ENCODE peak calls at places on chromosomes 5 and 9, in seven cellular contexts. M is SK-N-SH, J is HepG2, Q is fibroblast of lung, U is cardiac muscle cell, R is hepatocyte, G is ovary. I is an unnamed sample.
A peak's percentile ranks its signal among the peaks of the same experiment; 100 is the strongest.

GRCh38 chr9:92655896-92656536 is 13.9 kb downstream of the IPPK start:
- DNase-seq in M (no peak), R (no peak), U (no peak), Q (no peak), J (no peak), G (peak; percentile 7), I (no peak)

GRCh38 chr9:136901516-136902258 is 15.4 kb downstream of the TRAF2 start:
- DNase-seq in M (no peak), R (peak; percentile 52), G (no peak), J (peak; percentile 88), U (no peak), Q (peak; percentile 64), I (no peak)

GRCh38 chr9:131179561-131180219 is 54.3 kb downstream of the NUP214 start:
- DNase-seq in G (no peak), Q (peak; percentile 96), J (no peak), U (no peak), R (no peak), M (no peak), I (no peak)

GRCh38 chr5:164518049-164518740 is 1012.8 kb downstream of the MAT2B start:
- DNase-seq in M (peak; percentile 23), U (no peak), R (no peak), Q (no peak), J (no peak), G (no peak), I (no peak)

GRCh38 chr9:133238272-133238850 is 29.3 kb upstream of the OBP2B start:
- DNase-seq in J (peak; percentile 72), U (peak; percentile 94), R (peak; percentile 86), Q (peak; percentile 6), M (peak; percentile 40), G (peak; percentile 99), I (no peak)

GRCh38 chr9:116101516-116101915 is 52.1 kb upstream of the PAPPA start:
- DNase-seq in Q (peak; percentile 78), R (no peak), G (no peak), U (no peak), J (no peak), M (no peak), I (no peak)

GRCh38 chr9:117555964-117556629 is 141.2 kb upstream of the ASTN2 start:
- DNase-seq in G (no peak), R (peak; percentile 79), Q (peak; percentile 0), U (peak; percentile 7), J (peak; percentile 60), M (peak; percentile 44), I (peak; percentile 81)

GRCh38 chr5:32018476-32019436 is 155.4 kb downstream of the GOLPH3 start:
- DNase-seq in Q (peak; percentile 32), J (no peak), R (no peak), U (no peak), M (no peak), G (no peak), I (no peak)

GRCh38 chr5:5270958-5271605 is 131.0 kb downstream of the ADAMTS16 start:
- DNase-seq in Q (peak; percentile 96), G (peak; percentile 77), J (peak; percentile 6), R (peak; percentile 92), U (peak; percentile 12), M (peak; percentile 88), I (no peak)

GRCh38 chr5:134735243-134735642 is 3.1 kb upstream of the CAMLG start:
- DNase-seq in U (no peak), R (no peak), J (no peak), G (no peak), M (no peak), Q (no peak), I (no peak)

GRCh38 chr9:127749090-127749787 is 14.1 kb upstream of the TOR2A start:
- DNase-seq in G (no peak), U (no peak), Q (no peak), M (no peak), J (no peak), R (no peak), I (no peak)

GRCh38 chr9:37036237-37037136 is 2.4 kb upstream of the PAX5 start:
- DNase-seq in M (peak; percentile 72), G (no peak), Q (peak; percentile 18), J (no peak), R (peak; percentile 50), U (peak; percentile 58), I (no peak)

GRCh38 chr5:80093796-80094195 is 58.6 kb downstream of the THBS4 start:
- DNase-seq in Q (no peak), M (no peak), G (no peak), R (peak; percentile 55), J (peak; percentile 91), U (peak; percentile 42), I (no peak)

GRCh38 chr5:111266491-111266890 is 42.3 kb downstream of the CAMK4 start:
- DNase-seq in J (no peak), M (no peak), Q (no peak), R (no peak), U (no peak), G (no peak), I (no peak)

GRCh38 chr5:93151121-93151520 is 429.9 kb downstream of the NR2F1-AS1 start:
- DNase-seq in M (no peak), R (no peak), J (no peak), U (no peak), Q (peak; percentile 52), G (no peak), I (no peak)

GRCh38 chr9:19969721-19970120 is 180.9 kb upstream of the SLC24A2 start:
- DNase-seq in Q (peak; percentile 25), U (no peak), M (no peak), G (no peak), J (no peak), R (no peak), I (no peak)

GRCh38 chr5:140594169-140594568 is 29.5 kb downstream of the SLC35A4 start:
- DNase-seq in Q (no peak), U (no peak), G (peak; percentile 41), J (no peak), R (no peak), M (no peak), I (no peak)

GRCh38 chr5:23139338-23140171 is 286.4 kb upstream of the CDH12 start:
- DNase-seq in U (peak; percentile 50), J (peak; percentile 3), R (peak; percentile 48), G (no peak), M (peak; percentile 3), Q (no peak), I (no peak)

GRCh38 chr5:43007911-43008368 is 32.2 kb downstream of the ANXA2R start:
- DNase-seq in M (peak; percentile 57), R (peak; percentile 84), G (peak; percentile 50), U (peak; percentile 75), Q (peak; percentile 84), J (peak; percentile 50), I (no peak)

GRCh38 chr5:81631124-81631523 is 119.8 kb downstream of the SSBP2 start:
- DNase-seq in M (no peak), G (no peak), J (no peak), Q (peak; percentile 6), R (no peak), U (no peak), I (no peak)

GRCh38 chr9:15308511-15308910 is 1.5 kb upstream of the TTC39B start:
- DNase-seq in R (no peak), M (no peak), G (no peak), J (no peak), Q (peak; percentile 68), U (no peak), I (no peak)

GRCh38 chr9:123251741-123252140 is 16.6 kb downstream of the STRBP start:
- DNase-seq in G (no peak), M (no peak), U (no peak), J (no peak), Q (no peak), R (no peak), I (no peak)

GRCh38 chr5:115298811-115299210 is 2.4 kb upstream of the CCDC112 start:
- DNase-seq in Q (no peak), G (no peak), M (no peak), R (no peak), J (no peak), U (no peak), I (no peak)

GRCh38 chr9:91778031-91778430 is 172.0 kb downstream of the ROR2 start:
- DNase-seq in Q (peak; percentile 20), R (no peak), M (no peak), G (no peak), U (no peak), J (no peak), I (no peak)

GRCh38 chr9:69649566-69650260 is 22.5 kb downstream of the APBA1 start:
- DNase-seq in U (no peak), M (no peak), J (no peak), R (no peak), G (no peak), Q (peak; percentile 79), I (no peak)

GRCh38 chr5:77143998-77144836 is 57.1 kb upstream of the ZBED3 start:
- DNase-seq in J (peak; percentile 42), U (peak; percentile 83), Q (peak; percentile 69), M (peak; percentile 64), G (peak; percentile 71), R (peak; percentile 88), I (peak; percentile 75)

GRCh38 chr5:22567983-22568382 is 285.2 kb downstream of the CDH12 start:
- DNase-seq in G (no peak), J (no peak), M (no peak), R (no peak), U (no peak), Q (peak; percentile 6), I (no peak)

GRCh38 chr5:36662291-36662851 is 56.0 kb downstream of the SLC1A3 start:
- DNase-seq in J (no peak), R (no peak), Q (peak; percentile 89), M (no peak), U (no peak), G (no peak), I (no peak)

GRCh38 chr5:131634996-131635754 is at the start of gene RAPGEF6:
- DNase-seq in U (peak; percentile 99), J (peak; percentile 99), R (peak; percentile 99), Q (peak; percentile 100), M (peak; percentile 85), G (peak; percentile 98), I (peak; percentile 97)

GRCh38 chr9:108434036-108434435 is 421.8 kb downstream of the ACTL7B start:
- DNase-seq in R (no peak), G (no peak), M (no peak), U (no peak), Q (no peak), J (no peak), I (no peak)
- TF ChIP-seq CTCF in R (peak; percentile 12), G (no peak), M (peak; percentile 31), U (no peak), Q (no peak), J (no peak), I (no peak)

DNA sequence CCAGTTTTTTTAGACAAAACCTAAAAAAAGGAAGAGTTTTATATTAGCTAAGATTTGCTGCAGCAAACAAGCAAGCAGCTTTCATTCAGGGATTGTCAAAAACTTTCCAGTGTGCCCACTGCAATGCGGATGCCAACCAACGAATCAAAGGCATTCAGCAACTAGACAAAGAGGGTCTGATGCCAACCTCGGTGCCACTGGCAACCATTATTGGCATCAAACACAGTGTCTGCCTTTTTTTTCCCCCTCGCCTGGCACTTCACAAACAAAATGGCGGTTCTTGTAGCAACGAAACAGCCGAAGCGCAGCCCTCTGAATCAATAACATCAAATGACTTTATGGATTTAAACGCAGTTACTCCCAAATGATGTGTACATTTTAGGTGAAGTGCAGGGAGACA is 10.4 kb downstream of the NFIB start:
- DNase-seq in Q (no peak), J (no peak), M (no peak), U (no peak), G (no peak), R (no peak), I (no peak)
- H3K27ac ChIP-seq in Q (no peak overlapping the region), J (no peak overlapping the region), M (peak overlapping the region; percentile 74), U (no peak overlapping the region), G (no peak overlapping the region), R (no peak overlapping the region), I (no peak overlapping the region)

GRCh38 chr9:126053913-126054312 is 272.7 kb upstream of the MVB12B start:
- DNase-seq in R (no peak), J (no peak), G (no peak), Q (no peak), U (no peak), M (peak; percentile 56), I (no peak)
- H3K27me3 ChIP-seq in R (no peaks in the 10 kb centered on the region), J (peaks cover 5% of the 10 kb centered on the region), G (no peaks in the 10 kb centered on the region), Q (peaks cover 24% of the 10 kb centered on the region), U (no peaks in the 10 kb centered on the region), M (peaks cover 18% of the 10 kb centered on the region), I (no peaks in the 10 kb centered on the region)

GRCh38 chr5:85288914-85289313 is 904.2 kb upstream of the EDIL3 start:
- DNase-seq in J (no peak), G (no peak), R (no peak), U (no peak), M (no peak), Q (no peak), I (no peak)
- TF ChIP-seq CTCF in J (no peak), G (no peak), R (no peak), U (no peak), M (no peak), Q (no peak), I (no peak)